ENCODE peak calls at places on chromosomes 3 and 15, in four cellular contexts. W is ELR, A is PC-9, Z is activated T-cell treated with anti-CD3 and anti-CD28 coated beads for 1 hour. U is an unnamed sample.
A peak's percentile ranks its signal among the peaks of the same experiment; 100 is the strongest.

GRCh38 chr3:47419083-47420043 is 38.5 kb downstream of the PTPN23 start:
- DNase-seq in Z (no peak), W (no peak), A (no peak), U (no peak)

GRCh38 chr3:3799173-3800075 is at the start of gene LRRN1:
- DNase-seq in A (no peak), Z (peak; percentile 20), W (no peak), U (peak; percentile 95)

GRCh38 chr3:21803604-21804003 is 52.6 kb upstream of the ZNF385D start:
- DNase-seq in Z (no peak), A (no peak), W (no peak), U (no peak)

GRCh38 chr15:101723874-101724674 is at the start of gene TARS3:
- DNase-seq in A (peak; percentile 69), Z (peak; percentile 97), W (peak; percentile 87), U (peak; percentile 96)

GRCh38 chr3:102248981-102249705 is 185.7 kb upstream of the ZPLD1 start:
- DNase-seq in Z (no peak), A (no peak), W (peak; percentile 45), U (no peak)

GRCh38 chr15:65399001-65399706 is 21.4 kb upstream of the IGDCC3 start:
- DNase-seq in W (no peak), A (no peak), Z (no peak), U (no peak)

GRCh38 chr3:123780656-123781055 is 103.5 kb downstream of the MYLK start:
- DNase-seq in Z (no peak), A (no peak), W (peak; percentile 69), U (no peak)

GRCh38 chr3:119817964-119818363 is 36.1 kb downstream of the NR1I2 start:
- DNase-seq in Z (no peak), A (no peak), W (no peak), U (no peak)

GRCh38 chr3:30615615-30616346 is 9.4 kb downstream of the TGFBR2 start:
- DNase-seq in Z (no peak), W (no peak), A (no peak), U (no peak)

GRCh38 chr3:4782095-4782494 is 197.1 kb upstream of the BHLHE40 start:
- DNase-seq in W (no peak), Z (no peak), A (no peak), U (no peak)

GRCh38 chr3:4571690-4572334 is 78.7 kb downstream of the ITPR1 start:
- DNase-seq in Z (no peak), W (peak; percentile 13), A (no peak), U (no peak)

U was measured in NCI-H69.